ENCODE peak calls at places on chromosomes 16 and 17, in five cellular contexts. One of them, this sample, is unnamed.
A peak's percentile ranks its signal among the peaks of the same experiment; 100 is the strongest.

GRCh38 chr17:34626141-34626681 is 46.8 kb downstream of the TMEM132E start:
- DNase-seq in H1: peak; percentile 58
- DNase-seq in A549: no peak
- DNase-seq in K562: no peak
- DNase-seq in HepG2: no peak
- DNase-seq in this sample: no peak

GRCh38 chr17:33968350-33969044 is 286.6 kb upstream of the CCL2 start:
- DNase-seq in HepG2: no peak
- DNase-seq in H1: no peak
- DNase-seq in K562: peak; percentile 42
- DNase-seq in A549: no peak
- DNase-seq in this sample: no peak

GRCh38 chr16:4213721-4214120 is 28.2 kb downstream of the SRL start:
- DNase-seq in K562: no peak
- DNase-seq in H1: no peak
- DNase-seq in A549: no peak
- DNase-seq in HepG2: no peak
- DNase-seq in this sample: no peak

GRCh38 chr17:74042744-74043486 is 160.6 kb upstream of the RPL38 start:
- DNase-seq in HepG2: peak; percentile 23
- DNase-seq in H1: no peak
- DNase-seq in A549: peak; percentile 99
- DNase-seq in K562: peak; percentile 12
- DNase-seq in this sample: no peak

GRCh38 chr16:30095166-30096078 is 591 bp downstream of the YPEL3 start:
- DNase-seq in H1: no peak
- DNase-seq in A549: no peak
- DNase-seq in K562: no peak
- DNase-seq in HepG2: no peak
- DNase-seq in this sample: no peak

GRCh38 chr16:27432600-27432957 is 30.6 kb downstream of the IL21R start:
- DNase-seq in H1: no peak
- DNase-seq in A549: no peak
- DNase-seq in K562: no peak
- DNase-seq in HepG2: no peak
- DNase-seq in this sample: no peak

GRCh38 chr17:48484256-48484655 is 46.6 kb downstream of the HOXB1 start:
- DNase-seq in H1: no peak
- DNase-seq in A549: no peak
- DNase-seq in HepG2: no peak
- DNase-seq in K562: no peak
- DNase-seq in this sample: no peak

GRCh38 chr16:69834817-69835477 is 72.8 kb downstream of the WWP2 start:
- DNase-seq in K562: no peak
- DNase-seq in HepG2: no peak
- DNase-seq in A549: no peak
- DNase-seq in H1: no peak
- DNase-seq in this sample: no peak

GRCh38 chr17:19023209-19023999 is 18.8 kb upstream of the FAM83G start:
- DNase-seq in A549: no peak
- DNase-seq in K562: peak; percentile 53
- DNase-seq in H1: no peak
- DNase-seq in HepG2: no peak
- DNase-seq in this sample: no peak

GRCh38 chr17:57106107-57106835 is 21.2 kb downstream of the AKAP1 start:
- DNase-seq in A549: no peak
- DNase-seq in H1: peak; percentile 70
- DNase-seq in K562: peak; percentile 30
- DNase-seq in HepG2: peak; percentile 62
- DNase-seq in this sample: no peak

GRCh38 chr16:8867483-8868271 is 1.1 kb downstream of the CARHSP1 start:
- DNase-seq in HepG2: no peak
- DNase-seq in H1: no peak
- DNase-seq in K562: peak; percentile 55
- DNase-seq in A549: no peak
- DNase-seq in this sample: peak; percentile 45

GRCh38 chr17:82831041-82831817 is 8.6 kb downstream of the ZNF750 start:
- DNase-seq in K562: no peak
- DNase-seq in H1: no peak
- DNase-seq in HepG2: no peak
- DNase-seq in A549: no peak
- DNase-seq in this sample: no peak

GRCh38 chr17:15233022-15233805 is 31.9 kb downstream of the PMP22 start:
- DNase-seq in H1: no peak
- DNase-seq in A549: peak; percentile 59
- DNase-seq in K562: peak; percentile 60
- DNase-seq in HepG2: peak; percentile 60
- DNase-seq in this sample: peak; percentile 6

GRCh38 chr16:27315333-27316037 is 1.7 kb downstream of the IL4R start:
- DNase-seq in HepG2: peak; percentile 81
- DNase-seq in A549: peak; percentile 58
- DNase-seq in H1: peak; percentile 60
- DNase-seq in K562: peak; percentile 13
- DNase-seq in this sample: peak; percentile 89

GRCh38 chr16:86307518-86307903 is 202.8 kb upstream of the FOXF1 start:
- DNase-seq in HepG2: no peak
- DNase-seq in H1: no peak
- DNase-seq in A549: no peak
- DNase-seq in K562: no peak
- DNase-seq in this sample: no peak

GRCh38 chr17:41100081-41100480 is 1.9 kb downstream of the KRTAP4-16 start:
- DNase-seq in H1: no peak
- DNase-seq in HepG2: no peak
- DNase-seq in K562: no peak
- DNase-seq in A549: no peak
- DNase-seq in this sample: peak; percentile 42

GRCh38 chr17:31918701-31919128 is 17.2 kb upstream of the UTP6 start:
- DNase-seq in H1: no peak
- DNase-seq in K562: no peak
- DNase-seq in HepG2: peak; percentile 5
- DNase-seq in A549: peak; percentile 40
- DNase-seq in this sample: no peak

GRCh38 chr17:62048262-62048661 is 16.8 kb downstream of the MED13 start:
- DNase-seq in HepG2: no peak
- DNase-seq in H1: no peak
- DNase-seq in A549: no peak
- DNase-seq in K562: no peak
- DNase-seq in this sample: no peak

GRCh38 chr17:70207184-70207583 is 37.9 kb downstream of the KCNJ2 start:
- DNase-seq in A549: no peak
- DNase-seq in H1: no peak
- DNase-seq in HepG2: no peak
- DNase-seq in K562: no peak
- DNase-seq in this sample: no peak

GRCh38 chr17:80124351-80124981 is 22.5 kb downstream of the EIF4A3 start:
- DNase-seq in HepG2: peak; percentile 75
- DNase-seq in K562: peak; percentile 35
- DNase-seq in A549: peak; percentile 45
- DNase-seq in H1: peak; percentile 71
- DNase-seq in this sample: peak; percentile 23

GRCh38 chr17:19386276-19386863 is 620 bp downstream of the MFAP4 start:
- DNase-seq in A549: peak; percentile 79
- DNase-seq in H1: no peak
- DNase-seq in K562: no peak
- DNase-seq in HepG2: no peak
- DNase-seq in this sample: no peak

GRCh38 chr17:72407336-72408121 is 286.7 kb downstream of the SOX9 start:
- DNase-seq in HepG2: no peak
- DNase-seq in K562: no peak
- DNase-seq in A549: peak; percentile 99
- DNase-seq in H1: no peak
- DNase-seq in this sample: peak; percentile 50

GRCh38 chr16:3606441-3606840 is 5.0 kb downstream of the SLX4 start:
- DNase-seq in HepG2: no peak
- DNase-seq in A549: no peak
- DNase-seq in K562: no peak
- DNase-seq in H1: no peak
- DNase-seq in this sample: no peak

GRCh38 chr16:84357191-84357651 is 11.1 kb upstream of the ATP2C2 start:
- DNase-seq in A549: no peak
- DNase-seq in HepG2: no peak
- DNase-seq in H1: no peak
- DNase-seq in K562: no peak
- DNase-seq in this sample: no peak

GRCh38 chr17:41894791-41895331 is 23.9 kb downstream of the ACLY start:
- DNase-seq in H1: no peak
- DNase-seq in HepG2: no peak
- DNase-seq in A549: no peak
- DNase-seq in K562: no peak
- DNase-seq in this sample: no peak

GRCh38 chr17:58995247-58995940 is 111.3 kb downstream of the TRIM37 start:
- DNase-seq in H1: no peak
- DNase-seq in HepG2: no peak
- DNase-seq in A549: no peak
- DNase-seq in K562: no peak
- DNase-seq in this sample: no peak

GRCh38 chr17:31067699-31068184 is 27.0 kb upstream of the NF1 start:
- DNase-seq in K562: no peak
- DNase-seq in A549: peak; percentile 63
- DNase-seq in HepG2: peak; percentile 14
- DNase-seq in H1: no peak
- DNase-seq in this sample: peak; percentile 90

GRCh38 chr17:81920612-81921530 is 2.9 kb upstream of the SIRT7 start:
- DNase-seq in K562: peak; percentile 45
- DNase-seq in H1: no peak
- DNase-seq in A549: no peak
- DNase-seq in HepG2: no peak
- DNase-seq in this sample: no peak

GRCh38 chr17:78798695-78799559 is 16.9 kb upstream of the CYTH1 start:
- DNase-seq in K562: peak; percentile 49
- DNase-seq in A549: no peak
- DNase-seq in H1: no peak
- DNase-seq in HepG2: peak; percentile 50
- DNase-seq in this sample: peak; percentile 28
- H3K4me1 ChIP-seq in K562: no peaks in the 10 kb centered on the region
- H3K4me1 ChIP-seq in A549: no peaks in the 10 kb centered on the region
- H3K4me1 ChIP-seq in H1: no peaks in the 10 kb centered on the region
- H3K4me1 ChIP-seq in HepG2: no peaks in the 10 kb centered on the region
- H3K4me1 ChIP-seq in this sample: no peaks in the 10 kb centered on the region

DNA sequence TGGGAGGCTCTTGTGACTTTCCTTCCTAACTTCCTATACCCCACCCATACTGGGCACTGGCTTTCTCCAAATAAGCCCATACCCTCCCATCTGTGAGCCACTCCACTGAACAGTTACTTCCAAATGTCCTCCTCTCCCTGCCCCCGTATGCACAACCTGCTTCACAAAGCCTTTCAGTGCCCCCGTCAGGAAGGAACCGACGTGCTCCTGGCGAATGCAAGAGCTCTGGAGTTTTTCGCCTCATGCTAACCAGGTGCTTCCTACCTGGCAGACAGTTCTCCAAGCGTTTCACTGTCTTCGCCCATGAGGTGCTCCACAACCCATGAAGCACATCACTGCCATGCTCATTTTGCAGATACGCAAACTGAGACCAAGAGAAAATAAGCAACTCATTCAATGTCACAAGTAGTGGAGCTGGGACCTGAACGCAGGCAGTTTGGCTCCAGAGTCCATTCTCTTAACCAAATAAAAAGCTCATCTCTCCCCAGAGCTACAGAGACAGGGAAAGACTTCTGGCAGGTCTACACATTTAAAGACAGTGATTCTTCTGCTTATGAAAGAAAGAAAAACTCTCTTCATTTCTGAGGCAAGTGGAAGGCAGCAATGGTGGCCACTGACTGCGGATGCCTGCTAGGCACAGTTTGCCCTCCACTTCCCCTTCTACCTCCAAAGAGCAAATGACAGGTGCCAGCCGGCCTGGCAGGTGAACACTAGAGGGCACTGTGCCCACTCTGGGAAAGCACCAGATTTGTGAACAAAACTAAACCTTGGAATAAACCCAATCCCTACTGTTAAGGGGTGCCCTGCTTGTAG is 23.8 kb downstream of the SPHK1 start:
- DNase-seq in K562: peak; percentile 66
- DNase-seq in A549: peak; percentile 83
- DNase-seq in HepG2: peak; percentile 62
- DNase-seq in H1: peak; percentile 88
- DNase-seq in this sample: peak; percentile 66
- TF ChIP-seq JUN in K562: no peak
- TF ChIP-seq JUN in A549: no peak
- TF ChIP-seq JUN in HepG2: no peak
- TF ChIP-seq JUN in H1: no peak
- TF ChIP-seq JUN in this sample: no peak

GRCh38 chr17:17938388-17939107 is 33.7 kb downstream of the TOM1L2 start:
- DNase-seq in H1: no peak
- DNase-seq in HepG2: no peak
- DNase-seq in A549: no peak
- DNase-seq in K562: no peak
- DNase-seq in this sample: no peak

GRCh38 chr17:17935321-17936271 is 36.6 kb downstream of the TOM1L2 start:
- DNase-seq in H1: no peak
- DNase-seq in A549: peak; percentile 34
- DNase-seq in HepG2: peak; percentile 57
- DNase-seq in K562: no peak
- DNase-seq in this sample: no peak

GRCh38 chr17:17934796-17935195 is 37.4 kb downstream of the TOM1L2 start:
- DNase-seq in K562: no peak
- DNase-seq in H1: no peak
- DNase-seq in A549: no peak
- DNase-seq in HepG2: no peak
- DNase-seq in this sample: no peak

GRCh38 chr17:17937958-17938357 is 34.2 kb downstream of the TOM1L2 start:
- DNase-seq in H1: no peak
- DNase-seq in HepG2: no peak
- DNase-seq in K562: no peak
- DNase-seq in A549: no peak
- DNase-seq in this sample: no peak

GRCh38 chr17:17937450-17937849 is 34.8 kb downstream of the TOM1L2 start:
- DNase-seq in A549: no peak
- DNase-seq in HepG2: no peak
- DNase-seq in K562: no peak
- DNase-seq in H1: no peak
- DNase-seq in this sample: no peak
- H3K4me1 ChIP-seq in A549: peaks cover 53% of the 10 kb centered on the region
- H3K4me1 ChIP-seq in HepG2: peaks cover 48% of the 10 kb centered on the region
- H3K4me1 ChIP-seq in K562: no peaks in the 10 kb centered on the region
- H3K4me1 ChIP-seq in H1: peaks cover under 1% of the 10 kb centered on the region
- H3K4me1 ChIP-seq in this sample: peaks cover 23% of the 10 kb centered on the region

DNA sequence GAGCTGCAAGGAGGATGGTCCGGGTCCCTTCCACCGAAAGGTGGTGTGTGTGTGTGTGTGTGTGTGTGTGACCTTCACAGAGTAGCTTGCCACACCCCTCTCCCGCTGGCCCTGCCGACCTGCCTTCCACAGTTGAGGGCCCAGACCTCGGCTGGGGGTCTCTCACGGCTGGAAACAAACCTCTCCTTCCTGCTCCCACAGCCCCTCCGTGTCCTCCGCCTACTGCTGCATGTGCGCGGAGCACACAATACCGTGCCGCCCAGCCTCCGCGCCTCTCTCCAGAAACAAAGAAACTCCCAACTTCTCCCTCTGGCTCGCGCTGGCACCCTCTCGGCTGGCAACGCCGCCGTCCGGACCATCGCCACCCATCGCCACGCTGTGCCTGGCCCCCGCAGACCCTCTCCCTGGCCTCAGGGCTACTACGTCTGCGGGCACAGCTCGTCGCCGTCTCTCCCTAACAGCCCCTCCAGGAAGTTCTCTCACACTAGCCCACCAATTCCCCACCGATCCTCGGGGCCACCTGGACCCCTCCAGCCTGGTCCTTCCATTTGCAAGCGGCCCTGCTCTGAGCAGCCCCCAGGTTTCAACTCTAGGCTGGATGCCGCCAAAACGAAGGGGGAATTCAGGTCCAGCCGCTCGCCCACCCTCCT is 81.3 kb downstream of the TIMM22 start:
- DNase-seq in H1: peak; percentile 67
- DNase-seq in K562: no peak
- DNase-seq in HepG2: no peak
- DNase-seq in A549: no peak
- DNase-seq in this sample: no peak
- TF ChIP-seq JUN in H1: no peak
- TF ChIP-seq JUN in K562: no peak
- TF ChIP-seq JUN in HepG2: no peak
- TF ChIP-seq JUN in A549: no peak
- TF ChIP-seq JUN in this sample: no peak